ENCODE peak calls at places on chromosomes 5 and 9, in four cellular contexts. D, N, I and Y are unnamed samples. For H3K27me3 and H3K36me3, the result is how much of the 10 kb centered on the place peaks cover.

GRCh38 chr9:90458485-90458884 is 184.1 kb downstream of the DIRAS2 start:
- DNase-seq in D (peak), N (no peak), I (peak), Y (peak)

GRCh38 chr5:159189310-159189709 is 20.0 kb downstream of the RNF145 start:
- DNase-seq in D (no peak), N (no peak), I (no peak), Y (no peak)

GRCh38 chr5:157547909-157548512 is 27.6 kb downstream of the ADAM19 start:
- DNase-seq in D (no peak), N (no peak), I (no peak), Y (no peak)

GRCh38 chr5:138280915-138281314 is 6.5 kb upstream of the GFRA3 start:
- DNase-seq in D (no peak), N (no peak), I (no peak), Y (no peak)

GRCh38 chr5:32504923-32505596 is 60.5 kb upstream of the ZFR start:
- DNase-seq in D (peak), N (no peak), I (no peak), Y (peak)

GRCh38 chr9:127684576-127684975 is 22.2 kb upstream of the CFAP157 start:
- DNase-seq in D (no peak), N (no peak), I (no peak), Y (no peak)

GRCh38 chr5:146947181-146947941 is 68.8 kb upstream of the PPP2R2B start:
- DNase-seq in D (no peak), N (no peak), I (no peak), Y (no peak)

GRCh38 chr9:93108301-93109041 is 12.5 kb downstream of the CARD19 start:
- DNase-seq in D (no peak), N (no peak), I (no peak), Y (peak)

GRCh38 chr5:141560141-141560540 is 58.7 kb downstream of the DIAPH1 start:
- DNase-seq in D (no peak), N (no peak), I (no peak), Y (no peak)

GRCh38 chr5:143161893-143162520 is 241.5 kb downstream of the NR3C1 start:
- DNase-seq in D (peak), N (no peak), I (peak), Y (no peak)

DNA sequence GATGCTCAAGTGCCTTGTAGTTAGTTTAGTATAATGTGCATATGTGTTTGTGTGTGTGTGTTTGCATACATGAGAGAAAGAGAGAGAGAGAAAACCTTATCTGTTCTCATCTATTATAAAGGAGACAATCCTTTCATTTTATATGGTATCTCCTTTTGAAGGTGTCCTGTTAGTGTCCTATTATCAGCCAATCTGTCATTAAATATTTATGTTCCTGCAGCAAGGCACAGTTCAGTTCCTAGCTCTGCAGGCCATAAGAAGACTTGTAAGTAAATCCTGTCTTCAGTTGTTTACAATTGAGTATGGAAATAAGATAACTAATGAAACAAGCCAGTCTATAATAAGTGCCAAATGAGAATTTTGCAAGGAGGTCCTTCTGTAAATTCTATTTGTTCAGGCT is 18.0 kb downstream of the MAP1B start:
- DNase-seq in D (no peak), N (no peak), I (no peak), Y (no peak)
- H3K4me3 ChIP-seq in D (no peak), N (no peak), I (no peak), Y (no peak)

GRCh38 chr5:3595102-3595961 is at the start of gene IRX1:
- DNase-seq in D (no peak), N (no peak), I (no peak), Y (peak)
- H3K27me3 ChIP-seq in D (half or more), N (under half), I (half or more), Y (half or more)

GRCh38 chr9:34096751-34097150 is 29.7 kb downstream of the DCAF12 start:
- DNase-seq in D (no peak), N (no peak), I (no peak), Y (no peak)

GRCh38 chr9:34098307-34098706 is 28.2 kb downstream of the DCAF12 start:
- DNase-seq in D (no peak), N (no peak), I (no peak), Y (no peak)

GRCh38 chr9:34097865-34098264 is 28.6 kb downstream of the DCAF12 start:
- DNase-seq in D (no peak), N (no peak), I (no peak), Y (no peak)

GRCh38 chr9:34089311-34089710 is 37.2 kb downstream of the DCAF12 start:
- DNase-seq in D (no peak), N (no peak), I (no peak), Y (no peak)

DNA sequence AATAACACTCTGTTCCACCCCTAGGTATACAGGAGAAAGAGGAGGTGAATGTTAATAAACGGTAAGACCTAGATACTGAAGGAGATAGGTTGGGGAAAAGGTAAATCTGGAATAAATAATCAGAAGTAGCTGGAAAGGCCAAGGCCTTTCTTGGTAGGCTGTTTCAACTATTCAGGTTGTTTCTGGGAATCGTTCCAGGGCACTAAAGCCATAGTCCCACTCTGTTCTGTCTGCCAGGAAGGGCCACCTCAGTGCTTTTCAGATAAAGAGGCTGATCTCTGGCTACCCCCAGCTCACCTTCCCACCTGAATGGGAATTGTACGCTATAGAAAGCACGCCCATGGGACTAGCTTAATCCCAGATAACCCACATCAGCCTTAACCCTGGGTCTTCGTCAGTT is 32.9 kb downstream of the DCAF12 start:
- DNase-seq in D (no peak), N (no peak), I (no peak), Y (no peak)
- H3K36me3 ChIP-seq in D (half or more), N (under half), I (half or more), Y (under half)

DNA sequence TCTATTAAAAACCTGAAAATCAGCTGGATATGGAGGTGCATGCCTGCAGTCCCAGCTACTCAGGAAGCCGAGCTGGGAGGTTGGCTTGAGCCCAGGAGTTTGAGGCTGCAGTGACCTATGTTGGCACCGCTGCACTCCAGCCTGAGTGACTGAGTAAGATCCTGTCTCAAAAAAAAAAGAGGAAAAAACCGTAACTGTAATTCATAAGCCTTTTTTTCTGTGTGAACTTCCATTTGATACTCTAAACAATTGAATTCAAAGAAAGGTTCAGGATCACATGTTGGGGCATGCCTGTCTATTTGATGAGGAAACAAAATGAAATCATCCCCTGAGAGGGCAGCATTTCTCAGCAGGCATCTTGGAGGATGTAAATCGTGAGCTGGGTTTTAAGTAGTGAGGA is 38.8 kb downstream of the ITGA2 start:
- DNase-seq in D (no peak), N (no peak), I (peak), Y (no peak)
- H3K4me3 ChIP-seq in D (no peak), N (no peak), I (no peak), Y (no peak)

GRCh38 chr9:20570756-20571155 is 51.5 kb downstream of the MLLT3 start:
- DNase-seq in D (no peak), N (no peak), I (no peak), Y (no peak)
- H3K27me3 ChIP-seq in D (under half), N (under half), I (under half), Y (under half)

GRCh38 chr5:38941912-38942311 is 96.1 kb downstream of the OSMR start:
- DNase-seq in D (no peak), N (no peak), I (no peak), Y (no peak)

GRCh38 chr5:38944282-38944681 is 98.5 kb downstream of the OSMR start:
- DNase-seq in D (no peak), N (no peak), I (no peak), Y (no peak)

GRCh38 chr5:38936269-38936668 is 90.5 kb downstream of the OSMR start:
- DNase-seq in D (no peak), N (no peak), I (no peak), Y (no peak)

GRCh38 chr5:38938424-38938823 is 92.6 kb downstream of the OSMR start:
- DNase-seq in D (no peak), N (no peak), I (no peak), Y (no peak)

DNA sequence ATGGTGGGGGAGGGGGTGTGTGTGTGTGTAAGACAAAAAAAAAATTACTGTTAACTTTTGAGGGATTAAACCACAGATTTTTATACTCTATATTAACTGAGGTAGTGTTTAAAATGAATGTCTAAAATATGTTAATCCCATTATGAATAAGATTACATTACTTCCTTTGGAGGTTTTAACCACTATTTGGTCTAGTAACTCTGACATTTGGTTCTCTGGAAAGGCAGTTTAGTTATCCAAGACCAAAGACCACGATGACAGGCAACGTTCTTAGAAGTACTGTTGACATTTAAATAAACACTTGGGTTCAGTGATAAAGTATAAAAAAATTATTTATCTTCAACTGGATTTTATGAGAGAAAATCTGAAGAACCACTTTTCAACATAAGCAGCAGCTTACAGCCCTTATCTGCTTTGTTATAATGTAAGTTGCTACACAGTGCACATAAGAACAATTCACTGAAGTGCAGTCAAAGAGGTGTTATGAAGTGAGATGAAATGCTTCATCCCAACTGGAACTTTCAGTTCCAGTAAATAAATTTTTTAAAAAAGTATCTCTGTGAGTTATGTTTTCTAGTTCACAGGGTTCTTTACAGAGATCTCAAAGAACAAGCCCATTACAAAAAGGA is 94.5 kb downstream of the OSMR start:
- DNase-seq in D (no peak), N (no peak), I (no peak), Y (no peak)
- H3K36me3 ChIP-seq in D (half or more), N (under half), I (half or more), Y (under half)

GRCh38 chr5:177296581-177296980 is 6.9 kb downstream of the RAB24 start:
- DNase-seq in D (no peak), N (no peak), I (no peak), Y (no peak)

GRCh38 chr5:177293819-177294581 is 9.5 kb downstream of the RAB24 start:
- DNase-seq in D (no peak), N (no peak), I (no peak), Y (no peak)

GRCh38 chr5:177297922-177298321 is 5.6 kb downstream of the RAB24 start:
- DNase-seq in D (no peak), N (no peak), I (no peak), Y (no peak)

GRCh38 chr5:177294632-177295031 is 8.9 kb downstream of the RAB24 start:
- DNase-seq in D (no peak), N (no peak), I (no peak), Y (no peak)

GRCh38 chr5:177295929-177296328 is 7.6 kb downstream of the RAB24 start:
- DNase-seq in D (no peak), N (no peak), I (no peak), Y (no peak)
- H3K4me3 ChIP-seq in D (no peak), N (no peak), I (no peak), Y (no peak)

DNA sequence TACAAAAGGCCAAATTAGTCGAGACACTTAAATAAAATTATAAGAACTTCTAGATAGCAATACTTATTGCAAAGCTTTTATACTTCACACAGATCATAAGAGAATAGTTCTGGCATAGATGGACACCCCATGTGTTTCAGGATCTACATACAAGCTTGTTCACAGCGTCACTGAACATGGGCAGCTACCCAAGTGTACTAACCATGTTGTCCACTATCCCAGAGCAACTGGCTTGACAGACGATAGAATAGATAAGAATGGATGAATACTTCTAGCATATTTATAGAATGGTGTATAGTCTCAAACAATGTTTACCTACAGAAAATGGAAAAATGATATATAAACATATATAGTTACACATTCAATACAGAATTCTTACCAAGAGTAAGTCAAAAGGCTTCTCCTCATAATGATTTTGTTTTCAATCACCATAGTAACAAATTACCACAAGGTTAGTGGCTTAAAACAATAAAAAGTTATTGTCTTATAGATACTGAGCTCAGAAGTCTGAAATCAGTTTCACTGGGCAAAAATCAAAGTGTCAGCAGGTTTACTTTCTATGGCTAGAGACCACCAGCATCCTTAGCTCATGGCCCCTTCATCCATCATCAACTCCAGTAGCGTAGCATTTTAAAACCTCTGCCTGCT is 446.7 kb downstream of the DMRTA1 start:
- DNase-seq in D (peak), N (no peak), I (no peak), Y (no peak)
- H3K27me3 ChIP-seq in D (under half), N (under half), I (under half), Y (under half)

DNA sequence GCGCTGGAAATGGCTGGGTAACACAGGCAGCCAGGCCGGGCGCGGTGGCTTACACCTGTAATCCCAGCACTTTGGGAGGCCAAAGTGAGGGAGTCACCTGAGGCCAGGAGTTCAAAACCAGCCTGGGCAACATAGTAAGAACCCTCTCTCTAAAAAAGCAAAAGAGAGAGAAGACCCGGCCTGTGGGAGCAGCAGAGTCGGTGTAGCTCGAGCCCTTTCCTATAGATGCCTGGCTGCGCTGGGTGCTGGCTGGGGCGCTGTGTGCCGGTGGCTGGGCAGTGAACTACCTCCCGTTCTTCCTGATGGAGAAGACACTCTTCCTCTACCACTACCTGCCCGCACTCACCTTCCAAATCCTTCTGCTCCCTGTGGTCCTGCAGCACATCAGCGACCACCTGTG is 9.2 kb downstream of the UCK1 start:
- DNase-seq in D (no peak), N (no peak), I (no peak), Y (peak)
- H3K36me3 ChIP-seq in D (under half), N (under half), I (half or more), Y (under half)

DNA sequence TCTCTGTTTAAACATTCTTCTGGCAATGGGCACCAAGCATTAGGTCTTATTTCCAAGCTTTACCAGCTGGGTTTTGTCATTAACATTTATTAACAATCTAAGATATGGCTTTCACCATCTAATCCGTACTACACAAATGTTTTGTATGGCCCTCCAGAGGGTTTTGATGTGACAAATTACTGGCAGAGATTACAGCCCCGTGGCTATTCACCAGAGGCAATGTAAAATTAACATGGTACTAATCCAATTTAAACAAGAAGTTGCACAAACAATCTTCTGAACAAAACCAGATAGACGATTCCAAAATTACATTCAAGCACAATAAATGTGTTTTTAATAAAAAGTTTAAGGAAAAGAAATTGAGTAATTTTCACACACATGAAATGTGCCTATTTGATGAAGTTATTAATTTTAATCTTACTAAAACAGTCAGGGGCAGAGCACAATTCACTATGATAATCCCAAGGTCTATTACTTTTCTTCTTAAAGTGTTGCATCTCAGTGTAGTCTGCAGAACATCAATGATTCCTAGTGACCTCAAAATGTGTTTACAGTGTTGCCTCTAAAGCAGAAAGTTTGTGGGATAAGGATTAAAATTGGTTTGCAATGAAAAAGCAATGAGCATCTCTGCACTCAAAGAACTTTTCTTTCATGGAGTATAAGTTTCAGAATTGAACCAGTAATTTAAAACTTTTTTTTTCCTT is 63.2 kb downstream of the CEP120 start:
- DNase-seq in D (no peak), N (no peak), I (no peak), Y (no peak)
- H3K4me3 ChIP-seq in D (no peak), N (no peak), I (no peak), Y (no peak)